ENCODE peak calls at places on chromosomes 5 and 9, in six cellular contexts. R is sigmoid colon, I is spleen, P is HCT116, Q is stomach, U is endothelial cell of umbilical vein. E is an unnamed sample.

GRCh38 chr9:107484117-107484723 is 5.3 kb downstream of the KLF4 start:
- DNase-seq in Q (no peak), I (no peak), P (peak; percentile 64), U (peak; percentile 84), R (no peak), E (no peak)

GRCh38 chr5:6348476-6349000 is 29.8 kb downstream of the MED10 start:
- DNase-seq in Q (no peak), I (no peak), P (no peak), U (no peak), R (no peak), E (no peak)

GRCh38 chr5:156230887-156231286 is 96.1 kb upstream of the SGCD start:
- DNase-seq in P (no peak), R (no peak), U (no peak), Q (no peak), I (no peak), E (no peak)

GRCh38 chr9:115158666-115159481 is 40.9 kb upstream of the TNC start:
- DNase-seq in U (no peak), Q (no peak), P (no peak), I (no peak), R (peak; percentile 73), E (no peak)

GRCh38 chr5:176619569-176620332 is 9.8 kb upstream of the GPRIN1 start:
- DNase-seq in Q (no peak), U (no peak), P (no peak), R (no peak), I (no peak), E (no peak)

GRCh38 chr9:123615381-123615780 is 259.4 kb downstream of the CRB2 start:
- DNase-seq in P (no peak), I (no peak), Q (no peak), R (no peak), U (no peak), E (no peak)

GRCh38 chr9:129140397-129141065 is 29.3 kb downstream of the PTPA start:
- DNase-seq in I (peak; percentile 85), R (peak; percentile 79), P (no peak), Q (peak; percentile 73), U (peak; percentile 16), E (peak; percentile 80)

GRCh38 chr9:19161257-19162025 is 34.1 kb upstream of the PLIN2 start:
- DNase-seq in U (peak; percentile 82), R (peak; percentile 89), P (peak; percentile 76), I (peak; percentile 31), Q (peak; percentile 50), E (peak; percentile 86)

GRCh38 chr9:117464941-117465616 is 50.2 kb upstream of the ASTN2 start:
- DNase-seq in U (no peak), I (no peak), P (no peak), Q (no peak), R (no peak), E (no peak)

GRCh38 chr5:59348189-59348588 is 545.3 kb downstream of the PDE4D start:
- DNase-seq in P (no peak), R (no peak), Q (no peak), I (no peak), U (peak; percentile 6), E (no peak)

GRCh38 chr5:122180863-122181519 is 51.6 kb downstream of the ZNF474 start:
- DNase-seq in I (no peak), U (peak; percentile 81), Q (no peak), P (no peak), R (no peak), E (no peak)

DNA sequence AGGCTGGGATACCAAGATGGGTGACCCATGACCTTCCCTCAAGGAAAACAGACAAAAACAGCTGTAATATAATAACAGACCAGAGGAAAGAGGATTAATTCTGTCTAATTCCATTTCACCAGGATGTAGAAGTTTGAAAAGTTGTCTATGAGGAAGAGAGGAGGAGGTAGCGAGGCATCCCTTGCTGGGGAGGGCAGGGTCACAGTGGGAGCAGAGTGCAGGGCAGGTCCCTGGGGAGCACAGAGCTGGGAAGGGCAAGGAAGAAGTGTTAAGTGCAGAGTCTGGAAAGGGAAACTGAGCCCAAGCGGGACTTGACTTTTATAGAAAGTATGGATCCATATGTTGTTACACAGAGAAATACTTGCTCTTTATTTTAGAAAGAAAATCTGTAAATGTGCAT is 210.6 kb downstream of the CD180 start:
- DNase-seq in U (no peak), R (no peak), P (no peak), Q (no peak), I (no peak), E (no peak)
- TF ChIP-seq CTCF in U (no peak), R (no peak), P (no peak), Q (no peak), I (no peak), E (no peak)

DNA sequence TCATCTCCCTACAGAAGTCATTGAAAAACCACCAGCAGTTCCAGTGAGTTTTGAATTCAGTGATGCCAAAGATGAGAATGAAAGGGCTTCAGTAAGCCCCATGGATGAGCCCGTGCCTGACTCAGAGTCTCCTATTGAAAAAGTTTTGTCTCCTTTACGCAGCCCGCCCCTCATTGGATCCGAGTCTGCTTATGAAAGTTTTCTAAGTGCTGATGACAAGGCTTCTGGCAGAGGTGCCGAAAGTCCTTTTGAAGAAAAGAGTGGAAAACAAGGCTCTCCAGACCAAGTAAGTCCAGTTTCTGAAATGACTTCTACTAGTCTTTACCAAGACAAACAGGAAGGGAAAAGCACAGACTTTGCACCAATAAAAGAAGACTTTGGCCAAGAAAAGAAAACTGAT is 90.1 kb downstream of the MAP1B start:
- DNase-seq in R (no peak), I (no peak), U (no peak), P (no peak), Q (no peak), E (no peak)
- TF ChIP-seq POLR2A in R (no peak), I (no peak), U (no peak), P (no peak), Q (no peak), E (no peak)

DNA sequence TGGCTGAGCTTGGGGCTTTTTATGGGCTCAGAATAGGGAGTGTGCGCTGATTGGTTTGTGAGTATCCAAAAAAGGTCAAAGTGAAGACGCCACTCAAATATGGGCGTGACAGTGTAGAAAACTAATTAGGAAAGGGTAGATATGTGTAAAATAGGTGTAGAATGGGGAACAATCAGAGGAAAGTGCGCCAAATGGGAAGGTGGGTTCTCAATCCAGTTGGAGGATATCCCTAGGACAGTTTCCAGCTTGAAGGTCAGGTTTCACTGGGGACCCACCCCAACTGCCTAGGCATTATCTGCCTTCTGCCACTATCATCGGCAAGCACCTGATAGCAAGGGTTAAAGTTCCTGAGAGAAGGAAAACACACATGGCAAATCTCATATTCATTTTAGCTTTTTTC is 9.3 kb upstream of the MOCS2 start:
- DNase-seq in U (no peak), R (no peak), P (no peak), I (no peak), Q (no peak), E (no peak)
- TF ChIP-seq POLR2AphosphoS5 in U (no peak), R (no peak), P (no peak), I (no peak), Q (no peak), E (no peak)

GRCh38 chr5:120788481-120788880 is 324.4 kb downstream of the PRR16 start:
- DNase-seq in P (no peak), Q (no peak), U (no peak), R (no peak), I (no peak), E (no peak)
- TF ChIP-seq CTCF in P (no peak), Q (no peak), U (no peak), R (no peak), I (no peak), E (no peak)